ENCODE peak calls at places on chromosome 4, in seven cellular contexts. One of them, this sample, is unnamed.

GRCh38 chr4:158914178-158914577 is 145.4 kb downstream of the FNIP2 start:
- DNase-seq in small intestine: no peak
- DNase-seq in kidney tubule cell: peak
- DNase-seq in Caco-2: no peak
- DNase-seq in left ventricle myocardium inferior: no peak
- DNase-seq in iris pigment epithelial cell: peak
- DNase-seq in NCI-H1105: no peak
- DNase-seq in this sample: no peak

GRCh38 chr4:100695039-100695654 is 177.3 kb upstream of the EMCN start:
- DNase-seq in iris pigment epithelial cell: no peak
- DNase-seq in small intestine: no peak
- DNase-seq in NCI-H1105: no peak
- DNase-seq in Caco-2: no peak
- DNase-seq in left ventricle myocardium inferior: no peak
- DNase-seq in kidney tubule cell: no peak
- DNase-seq in this sample: no peak

GRCh38 chr4:186481998-186482790 is 73.2 kb downstream of the MTNR1A start:
- DNase-seq in small intestine: no peak
- DNase-seq in kidney tubule cell: no peak
- DNase-seq in iris pigment epithelial cell: no peak
- DNase-seq in left ventricle myocardium inferior: no peak
- DNase-seq in Caco-2: no peak
- DNase-seq in NCI-H1105: no peak
- DNase-seq in this sample: no peak

GRCh38 chr4:105765690-105766407 is 57.3 kb downstream of the GSTCD start:
- DNase-seq in left ventricle myocardium inferior: no peak
- DNase-seq in kidney tubule cell: peak
- DNase-seq in NCI-H1105: no peak
- DNase-seq in Caco-2: no peak
- DNase-seq in small intestine: peak
- DNase-seq in iris pigment epithelial cell: peak
- DNase-seq in this sample: no peak

GRCh38 chr4:148069086-148070010 is 337.5 kb downstream of the ARHGAP10 start:
- DNase-seq in kidney tubule cell: no peak
- DNase-seq in Caco-2: no peak
- DNase-seq in small intestine: no peak
- DNase-seq in left ventricle myocardium inferior: no peak
- DNase-seq in NCI-H1105: no peak
- DNase-seq in iris pigment epithelial cell: no peak
- DNase-seq in this sample: no peak

GRCh38 chr4:31228068-31228467 is 507.9 kb downstream of the PCDH7 start:
- DNase-seq in small intestine: no peak
- DNase-seq in NCI-H1105: no peak
- DNase-seq in iris pigment epithelial cell: no peak
- DNase-seq in kidney tubule cell: no peak
- DNase-seq in left ventricle myocardium inferior: no peak
- DNase-seq in Caco-2: no peak
- DNase-seq in this sample: no peak

GRCh38 chr4:5033266-5033945 is 14.1 kb upstream of the CYTL1 start:
- DNase-seq in kidney tubule cell: no peak
- DNase-seq in iris pigment epithelial cell: no peak
- DNase-seq in left ventricle myocardium inferior: peak
- DNase-seq in small intestine: peak
- DNase-seq in Caco-2: no peak
- DNase-seq in NCI-H1105: no peak
- DNase-seq in this sample: no peak

GRCh38 chr4:23373269-23373668 is 516.6 kb downstream of the PPARGC1A start:
- DNase-seq in NCI-H1105: no peak
- DNase-seq in left ventricle myocardium inferior: peak
- DNase-seq in small intestine: peak
- DNase-seq in Caco-2: no peak
- DNase-seq in kidney tubule cell: peak
- DNase-seq in iris pigment epithelial cell: peak
- DNase-seq in this sample: no peak

GRCh38 chr4:40881096-40881495 is 131.3 kb downstream of the NSUN7 start:
- DNase-seq in Caco-2: no peak
- DNase-seq in kidney tubule cell: no peak
- DNase-seq in left ventricle myocardium inferior: no peak
- DNase-seq in NCI-H1105: no peak
- DNase-seq in small intestine: no peak
- DNase-seq in iris pigment epithelial cell: no peak
- DNase-seq in this sample: no peak

GRCh38 chr4:6928067-6928466 is 18.4 kb downstream of the TBC1D14 start:
- DNase-seq in left ventricle myocardium inferior: no peak
- DNase-seq in small intestine: no peak
- DNase-seq in Caco-2: no peak
- DNase-seq in iris pigment epithelial cell: no peak
- DNase-seq in NCI-H1105: no peak
- DNase-seq in kidney tubule cell: no peak
- DNase-seq in this sample: no peak

GRCh38 chr4:52234539-52235174 is 183.6 kb downstream of the SPATA18 start:
- DNase-seq in kidney tubule cell: peak
- DNase-seq in NCI-H1105: no peak
- DNase-seq in iris pigment epithelial cell: peak
- DNase-seq in left ventricle myocardium inferior: no peak
- DNase-seq in small intestine: no peak
- DNase-seq in Caco-2: peak
- DNase-seq in this sample: no peak

GRCh38 chr4:40316782-40317635 is 18.1 kb upstream of the CHRNA9 start:
- DNase-seq in kidney tubule cell: peak
- DNase-seq in Caco-2: peak
- DNase-seq in NCI-H1105: no peak
- DNase-seq in small intestine: peak
- DNase-seq in left ventricle myocardium inferior: no peak
- DNase-seq in iris pigment epithelial cell: peak
- DNase-seq in this sample: peak

GRCh38 chr4:74042681-74043080 is 4.2 kb upstream of the CXCL3 start:
- DNase-seq in Caco-2: peak
- DNase-seq in left ventricle myocardium inferior: no peak
- DNase-seq in iris pigment epithelial cell: no peak
- DNase-seq in small intestine: peak
- DNase-seq in kidney tubule cell: peak
- DNase-seq in NCI-H1105: no peak
- DNase-seq in this sample: no peak

GRCh38 chr4:187613089-187613839 is 382.3 kb upstream of the ZFP42 start:
- DNase-seq in kidney tubule cell: no peak
- DNase-seq in iris pigment epithelial cell: no peak
- DNase-seq in left ventricle myocardium inferior: no peak
- DNase-seq in Caco-2: no peak
- DNase-seq in NCI-H1105: no peak
- DNase-seq in small intestine: no peak
- DNase-seq in this sample: no peak

GRCh38 chr4:30718021-30718888 is 1.9 kb upstream of the PCDH7 start:
- DNase-seq in NCI-H1105: peak
- DNase-seq in kidney tubule cell: no peak
- DNase-seq in small intestine: no peak
- DNase-seq in Caco-2: peak
- DNase-seq in left ventricle myocardium inferior: peak
- DNase-seq in iris pigment epithelial cell: peak
- DNase-seq in this sample: peak

GRCh38 chr4:106624674-106625073 is 256.1 kb upstream of the GIMD1 start:
- DNase-seq in iris pigment epithelial cell: no peak
- DNase-seq in kidney tubule cell: no peak
- DNase-seq in small intestine: no peak
- DNase-seq in Caco-2: no peak
- DNase-seq in left ventricle myocardium inferior: no peak
- DNase-seq in NCI-H1105: no peak
- DNase-seq in this sample: no peak

GRCh38 chr4:169927280-169927679 is 98.9 kb downstream of the MFAP3L start:
- DNase-seq in iris pigment epithelial cell: no peak
- DNase-seq in left ventricle myocardium inferior: no peak
- DNase-seq in small intestine: no peak
- DNase-seq in NCI-H1105: no peak
- DNase-seq in kidney tubule cell: no peak
- DNase-seq in Caco-2: no peak
- DNase-seq in this sample: no peak

GRCh38 chr4:77728420-77728819 is 90.7 kb downstream of the CNOT6L start:
- DNase-seq in small intestine: no peak
- DNase-seq in left ventricle myocardium inferior: no peak
- DNase-seq in Caco-2: no peak
- DNase-seq in iris pigment epithelial cell: no peak
- DNase-seq in NCI-H1105: no peak
- DNase-seq in kidney tubule cell: no peak
- DNase-seq in this sample: no peak

GRCh38 chr4:152981278-152981677 is 45.2 kb downstream of the FHDC1 start:
- DNase-seq in NCI-H1105: no peak
- DNase-seq in small intestine: no peak
- DNase-seq in Caco-2: no peak
- DNase-seq in kidney tubule cell: peak
- DNase-seq in left ventricle myocardium inferior: no peak
- DNase-seq in iris pigment epithelial cell: peak
- DNase-seq in this sample: no peak

GRCh38 chr4:90127706-90128345 is 632 bp downstream of the CCSER1 start:
- DNase-seq in kidney tubule cell: no peak
- DNase-seq in small intestine: peak
- DNase-seq in iris pigment epithelial cell: no peak
- DNase-seq in left ventricle myocardium inferior: peak
- DNase-seq in Caco-2: peak
- DNase-seq in NCI-H1105: no peak
- DNase-seq in this sample: no peak

GRCh38 chr4:4969298-4969697 is 50.0 kb downstream of the CYTL1 start:
- DNase-seq in left ventricle myocardium inferior: peak
- DNase-seq in small intestine: peak
- DNase-seq in NCI-H1105: no peak
- DNase-seq in iris pigment epithelial cell: no peak
- DNase-seq in kidney tubule cell: peak
- DNase-seq in Caco-2: no peak
- DNase-seq in this sample: no peak

GRCh38 chr4:41160856-41161255 is 53.5 kb downstream of the APBB2 start:
- DNase-seq in Caco-2: no peak
- DNase-seq in left ventricle myocardium inferior: no peak
- DNase-seq in small intestine: no peak
- DNase-seq in iris pigment epithelial cell: peak
- DNase-seq in kidney tubule cell: peak
- DNase-seq in NCI-H1105: no peak
- DNase-seq in this sample: no peak

GRCh38 chr4:156197216-156197615 is 243.6 kb upstream of the CTSO start:
- DNase-seq in kidney tubule cell: peak
- DNase-seq in iris pigment epithelial cell: no peak
- DNase-seq in left ventricle myocardium inferior: no peak
- DNase-seq in NCI-H1105: no peak
- DNase-seq in small intestine: no peak
- DNase-seq in Caco-2: no peak
- DNase-seq in this sample: no peak

GRCh38 chr4:134999169-134999568 is 797.6 kb upstream of the PABPC4L start:
- DNase-seq in iris pigment epithelial cell: no peak
- DNase-seq in kidney tubule cell: no peak
- DNase-seq in NCI-H1105: no peak
- DNase-seq in left ventricle myocardium inferior: no peak
- DNase-seq in small intestine: no peak
- DNase-seq in Caco-2: no peak
- DNase-seq in this sample: no peak

GRCh38 chr4:156193116-156193515 is 239.4 kb upstream of the CTSO start:
- DNase-seq in kidney tubule cell: peak
- DNase-seq in small intestine: no peak
- DNase-seq in iris pigment epithelial cell: peak
- DNase-seq in Caco-2: no peak
- DNase-seq in left ventricle myocardium inferior: no peak
- DNase-seq in NCI-H1105: no peak
- DNase-seq in this sample: no peak

GRCh38 chr4:58465031-58465430 is 1354.8 kb upstream of the IGFBP7 start:
- DNase-seq in iris pigment epithelial cell: no peak
- DNase-seq in small intestine: no peak
- DNase-seq in NCI-H1105: no peak
- DNase-seq in left ventricle myocardium inferior: no peak
- DNase-seq in Caco-2: no peak
- DNase-seq in kidney tubule cell: no peak
- DNase-seq in this sample: no peak

GRCh38 chr4:36399762-36400353 is 118.4 kb downstream of the DTHD1 start:
- DNase-seq in small intestine: peak
- DNase-seq in NCI-H1105: no peak
- DNase-seq in left ventricle myocardium inferior: no peak
- DNase-seq in kidney tubule cell: peak
- DNase-seq in iris pigment epithelial cell: peak
- DNase-seq in Caco-2: peak
- DNase-seq in this sample: peak

GRCh38 chr4:82525287-82525898 is 36.4 kb downstream of the TMEM150C start:
- DNase-seq in iris pigment epithelial cell: no peak
- DNase-seq in kidney tubule cell: no peak
- DNase-seq in left ventricle myocardium inferior: no peak
- DNase-seq in NCI-H1105: no peak
- DNase-seq in Caco-2: peak
- DNase-seq in small intestine: no peak
- DNase-seq in this sample: no peak

GRCh38 chr4:96175871-96176270 is 336.0 kb downstream of the PDHA2 start:
- DNase-seq in iris pigment epithelial cell: no peak
- DNase-seq in NCI-H1105: no peak
- DNase-seq in left ventricle myocardium inferior: no peak
- DNase-seq in kidney tubule cell: peak
- DNase-seq in Caco-2: no peak
- DNase-seq in small intestine: no peak
- DNase-seq in this sample: no peak

GRCh38 chr4:24121395-24122175 is 231.7 kb upstream of the PPARGC1A start:
- DNase-seq in NCI-H1105: no peak
- DNase-seq in small intestine: no peak
- DNase-seq in left ventricle myocardium inferior: no peak
- DNase-seq in kidney tubule cell: no peak
- DNase-seq in Caco-2: no peak
- DNase-seq in iris pigment epithelial cell: peak
- DNase-seq in this sample: no peak

GRCh38 chr4:37455301-37456062 is 210.9 kb downstream of the NWD2 start:
- DNase-seq in small intestine: peak
- DNase-seq in left ventricle myocardium inferior: no peak
- DNase-seq in Caco-2: peak
- DNase-seq in NCI-H1105: no peak
- DNase-seq in iris pigment epithelial cell: no peak
- DNase-seq in kidney tubule cell: peak
- DNase-seq in this sample: no peak

GRCh38 chr4:122107680-122108079 is 44.5 kb upstream of the BLTP1 start:
- DNase-seq in NCI-H1105: no peak
- DNase-seq in Caco-2: no peak
- DNase-seq in kidney tubule cell: no peak
- DNase-seq in left ventricle myocardium inferior: no peak
- DNase-seq in small intestine: no peak
- DNase-seq in iris pigment epithelial cell: no peak
- DNase-seq in this sample: no peak

GRCh38 chr4:78544681-78545080 is 6.9 kb upstream of the ANXA3 start:
- DNase-seq in small intestine: no peak
- DNase-seq in iris pigment epithelial cell: no peak
- DNase-seq in Caco-2: no peak
- DNase-seq in NCI-H1105: no peak
- DNase-seq in kidney tubule cell: no peak
- DNase-seq in left ventricle myocardium inferior: no peak
- DNase-seq in this sample: no peak

GRCh38 chr4:71941001-71941400 is 90.8 kb upstream of the NPFFR2 start:
- DNase-seq in NCI-H1105: peak
- DNase-seq in iris pigment epithelial cell: peak
- DNase-seq in kidney tubule cell: peak
- DNase-seq in left ventricle myocardium inferior: no peak
- DNase-seq in Caco-2: peak
- DNase-seq in small intestine: peak
- DNase-seq in this sample: peak

This sample was measured in neural crest cell.